ENCODE peak calls at places on chromosomes 11 and 22, in five cellular contexts. R, Y, V, J and I are unnamed samples.

GRCh38 chr11:5611627-5612026 is 13.2 kb upstream of the TRIM34 start:
- DNase-seq in R (no peak), V (no peak), Y (no peak), J (peak; percentile 17), I (no peak)

GRCh38 chr22:49324527-49325491 is 502.9 kb downstream of the BRD1 start:
- DNase-seq in R (no peak), Y (no peak), V (no peak), J (no peak), I (no peak)

GRCh38 chr11:44758996-44759395 is 32.2 kb downstream of the TSPAN18 start:
- DNase-seq in R (no peak), J (no peak), Y (no peak), V (no peak), I (no peak)

GRCh38 chr11:66842896-66843775 is at the start of gene RCE1:
- DNase-seq in Y (peak; percentile 91), R (peak; percentile 88), V (peak; percentile 80), J (peak; percentile 96), I (peak; percentile 81)

GRCh38 chr11:770642-771616 is 6.4 kb downstream of the GATD1 start:
- DNase-seq in Y (no peak), V (no peak), R (no peak), J (peak; percentile 1), I (no peak)

GRCh38 chr11:78226684-78227680 is 38.3 kb downstream of the USP35 start:
- DNase-seq in Y (no peak), V (no peak), J (no peak), R (no peak), I (no peak)

GRCh38 chr22:37279469-37279868 is 2.8 kb upstream of the CYTH4 start:
- DNase-seq in R (no peak), J (peak; percentile 49), Y (no peak), V (peak; percentile 81), I (no peak)

GRCh38 chr11:67355023-67355793 is 1.9 kb upstream of the POLD4 start:
- DNase-seq in V (no peak), Y (no peak), R (no peak), J (no peak), I (no peak)

GRCh38 chr11:16528639-16529038 is 172.3 kb upstream of the SOX6 start:
- DNase-seq in J (no peak), Y (no peak), R (no peak), V (no peak), I (no peak)

GRCh38 chr11:120867024-120867423 is 156.9 kb upstream of the TBCEL start:
- DNase-seq in J (no peak), Y (no peak), R (no peak), V (no peak), I (no peak)

GRCh38 chr11:124602193-124602592 is 9.0 kb upstream of the PANX3 start:
- DNase-seq in Y (no peak), V (peak; percentile 60), J (no peak), R (peak; percentile 43), I (no peak)

GRCh38 chr11:117986981-117987495 is 844 bp downstream of the IL10RA start:
- DNase-seq in R (peak; percentile 39), V (no peak), Y (no peak), J (no peak), I (no peak)

GRCh38 chr22:37616205-37617083 is 7.8 kb downstream of the GGA1 start:
- DNase-seq in V (no peak), Y (peak; percentile 76), R (no peak), J (no peak), I (no peak)

DNA sequence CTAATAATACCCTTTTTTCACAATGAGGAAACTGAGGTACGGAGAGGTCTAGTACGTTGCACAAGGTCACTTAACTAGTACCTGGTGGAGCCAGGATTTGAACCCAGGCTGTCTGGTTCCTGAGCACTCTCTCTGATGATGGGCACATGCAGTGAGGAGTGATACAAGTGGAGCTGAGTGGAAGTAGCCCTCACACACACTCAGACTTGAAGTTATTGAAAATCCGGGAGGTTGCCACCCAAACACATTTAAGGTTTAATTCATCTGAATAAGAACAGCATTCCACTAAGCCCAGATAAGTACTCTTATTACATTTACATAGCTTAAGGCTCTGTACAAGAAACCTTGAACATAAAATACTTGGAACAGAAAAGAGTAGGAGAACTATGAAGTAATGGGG is 4.8 kb downstream of the GRAP2 start:
- DNase-seq in Y (no peak), V (no peak), R (no peak), J (no peak), I (no peak)
- H3K27ac ChIP-seq in Y (no peak overlapping the region), V (no peak overlapping the region), R (no peak overlapping the region), J (no peak overlapping the region), I (no peak overlapping the region)

GRCh38 chr11:102429691-102430090 is 22.9 kb downstream of the TMEM123 start:
- DNase-seq in V (no peak), Y (no peak), J (no peak), R (no peak), I (no peak)
- H3K27ac ChIP-seq in V (no peak overlapping the region), Y (no peak overlapping the region), J (no peak overlapping the region), R (no peak overlapping the region), I (peak overlapping the region; percentile 64)

GRCh38 chr22:19850482-19851109 is 4.1 kb downstream of the GNB1L start:
- DNase-seq in R (no peak), V (no peak), J (no peak), Y (no peak), I (no peak)
- H3K27ac ChIP-seq in R (no peak overlapping the region), V (no peak overlapping the region), J (no peak overlapping the region), Y (no peak overlapping the region), I (no peak overlapping the region)

DNA sequence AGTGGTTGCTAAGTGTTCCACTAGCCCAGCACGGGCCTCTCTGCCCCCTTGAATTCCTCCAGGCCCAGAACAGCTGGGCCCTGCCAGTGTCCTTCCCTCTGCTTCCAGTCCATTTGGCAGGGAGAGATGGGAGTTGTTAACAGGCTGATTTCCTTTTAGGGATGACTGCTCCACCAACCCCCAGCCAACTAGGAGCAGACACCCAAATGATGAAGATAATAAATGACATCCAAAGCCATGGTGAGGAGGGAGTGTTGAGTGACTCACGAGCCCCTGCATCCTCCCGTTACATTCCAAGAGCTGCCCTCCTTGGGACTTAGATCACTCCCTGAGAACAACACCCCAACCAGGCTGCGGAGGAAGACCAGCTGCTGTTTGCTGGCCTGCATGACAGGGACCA is 20.6 kb downstream of the PARVA start:
- DNase-seq in J (no peak), Y (no peak), V (peak; percentile 99), R (no peak), I (no peak)
- H3K27ac ChIP-seq in J (no peak overlapping the region), Y (peak overlapping the region; percentile 69), V (peak overlapping the region; percentile 70), R (no peak overlapping the region), I (no peak overlapping the region)

DNA sequence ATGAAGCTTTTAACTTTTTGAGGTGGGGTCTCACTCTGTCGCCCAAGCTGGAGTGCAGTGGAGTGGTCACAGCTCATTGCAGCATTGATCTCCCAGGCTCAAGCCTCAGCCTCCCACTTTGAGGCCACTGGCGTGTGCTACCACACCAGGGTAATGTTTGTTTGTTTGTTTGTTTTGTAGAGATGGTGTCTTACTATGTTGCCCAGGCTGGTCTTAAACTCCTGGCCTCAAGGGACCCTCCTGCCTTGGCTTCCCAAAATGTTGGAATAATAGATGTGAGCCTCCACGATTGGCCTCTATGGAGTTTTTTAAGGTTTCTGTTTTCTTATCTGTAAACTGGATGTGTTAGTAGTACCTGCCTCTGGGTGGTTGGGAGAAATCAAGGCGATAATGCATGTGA is 41.4 kb downstream of the MED15 start:
- DNase-seq in R (no peak), J (no peak), V (no peak), Y (no peak), I (no peak)
- H3K27ac ChIP-seq in R (no peak overlapping the region), J (no peak overlapping the region), V (peak overlapping the region; percentile 98), Y (peak overlapping the region; percentile 98), I (no peak overlapping the region)

GRCh38 chr11:9170450-9170849 is 79.1 kb upstream of the SCUBE2 start:
- DNase-seq in V (peak; percentile 68), J (no peak), R (no peak), Y (peak; percentile 20), I (no peak)
- H3K27ac ChIP-seq in V (no peak overlapping the region), J (peak overlapping the region; percentile 81), R (no peak overlapping the region), Y (peak overlapping the region; percentile 26), I (no peak overlapping the region)

GRCh38 chr11:68774188-68774585 is 22.9 kb upstream of the TESMIN start:
- DNase-seq in Y (no peak), J (no peak), R (no peak), V (no peak), I (no peak)
- H3K27ac ChIP-seq in Y (no peak overlapping the region), J (no peak overlapping the region), R (no peak overlapping the region), V (peak overlapping the region; percentile 26), I (no peak overlapping the region)

GRCh38 chr11:59224419-59224928 is 11.7 kb upstream of the MPEG1 start:
- DNase-seq in R (no peak), V (no peak), J (no peak), Y (no peak), I (no peak)
- H3K27ac ChIP-seq in R (no peak overlapping the region), V (no peak overlapping the region), J (no peak overlapping the region), Y (peak overlapping the region; percentile 82), I (no peak overlapping the region)

GRCh38 chr11:74037309-74037708 is 28.4 kb upstream of the UCP3 start:
- DNase-seq in V (peak; percentile 70), J (no peak), Y (no peak), R (peak; percentile 90), I (no peak)
- H3K27ac ChIP-seq in V (no peak overlapping the region), J (no peak overlapping the region), Y (no peak overlapping the region), R (peak overlapping the region; percentile 62), I (no peak overlapping the region)

DNA sequence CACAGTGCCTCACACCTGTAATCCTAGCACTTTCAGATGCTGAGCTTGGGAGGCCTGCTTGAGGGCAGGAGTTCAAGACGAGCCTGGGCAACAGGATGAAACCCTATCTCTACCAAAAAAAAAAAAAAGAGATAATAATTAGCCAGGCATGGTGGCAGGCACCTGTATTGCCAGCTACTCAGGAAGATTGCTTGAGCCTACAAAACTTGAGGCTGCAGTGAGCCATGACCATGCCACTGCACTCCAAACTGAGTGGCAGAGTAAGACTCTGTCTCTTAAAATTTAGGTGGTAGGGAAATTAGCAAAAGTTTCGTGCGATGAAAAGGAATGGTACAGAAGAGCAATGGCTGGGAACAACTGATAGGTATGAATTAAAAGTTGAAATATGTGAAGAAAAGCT is 18.0 kb downstream of the ST13 start:
- DNase-seq in V (no peak), J (no peak), R (no peak), Y (no peak), I (no peak)
- H3K27ac ChIP-seq in V (no peak overlapping the region), J (no peak overlapping the region), R (no peak overlapping the region), Y (no peak overlapping the region), I (no peak overlapping the region)